ENCODE peak calls at places on chromosomes 7 and 10, in five cellular contexts. T, G, S, Y and C are unnamed samples.

GRCh38 chr10:129978980-129979379 is 14.9 kb upstream of the EBF3 start:
- DNase-seq in Y (no peak), T (no peak), G (no peak), S (no peak), C (no peak)

GRCh38 chr10:47344996-47345870 is 2.9 kb upstream of the RBP3 start:
- DNase-seq in S (no peak), Y (no peak), T (no peak), G (no peak), C (no peak)

GRCh38 chr10:58829839-58830238 is 317.2 kb downstream of the BICC1 start:
- DNase-seq in S (no peak), T (no peak), Y (no peak), G (no peak), C (no peak)

GRCh38 chr10:126147866-126148578 is 240.3 kb downstream of the ADAM12 start:
- DNase-seq in G (no peak), S (no peak), Y (no peak), T (no peak), C (no peak)

GRCh38 chr10:24618401-24618800 is 105.3 kb downstream of the ARHGAP21 start:
- DNase-seq in Y (no peak), G (no peak), T (no peak), S (peak; percentile 13), C (no peak)

GRCh38 chr7:136074840-136075239 is 97.7 kb upstream of the MTPN start:
- DNase-seq in S (no peak), Y (no peak), T (no peak), G (no peak), C (no peak)

GRCh38 chr7:133670250-133670649 is 417.4 kb downstream of the EXOC4 start:
- DNase-seq in T (no peak), G (no peak), Y (no peak), S (no peak), C (no peak)

GRCh38 chr10:129411146-129411705 is 55.8 kb upstream of the MGMT start:
- DNase-seq in T (no peak), Y (no peak), G (no peak), S (no peak), C (no peak)

GRCh38 chr10:3082290-3082689 is 14.9 kb downstream of the PFKP start:
- DNase-seq in G (no peak), Y (no peak), T (no peak), S (no peak), C (no peak)

GRCh38 chr10:61404771-61405170 is 48.4 kb downstream of the TMEM26 start:
- DNase-seq in G (no peak), T (no peak), S (no peak), Y (no peak), C (no peak)

GRCh38 chr7:140197218-140197890 is 20.6 kb upstream of the KDM7A start:
- DNase-seq in Y (no peak), G (no peak), T (no peak), S (no peak), C (no peak)

GRCh38 chr7:156127166-156128134 is 315.2 kb upstream of the SHH start:
- DNase-seq in G (peak; percentile 48), T (no peak), Y (no peak), S (no peak), C (no peak)

GRCh38 chr10:126736737-126737136 is 66.2 kb upstream of the C10orf90 start:
- DNase-seq in T (no peak), S (peak; percentile 11), Y (no peak), G (no peak), C (no peak)

GRCh38 chr10:121927361-121927840 is 430 bp downstream of the ATE1 start:
- DNase-seq in T (peak; percentile 60), Y (peak; percentile 7), G (peak; percentile 78), S (peak; percentile 73), C (peak; percentile 47)

GRCh38 chr7:148121426-148121825 is 469.1 kb upstream of the C7orf33 start:
- DNase-seq in G (no peak), S (no peak), T (no peak), Y (no peak), C (no peak)

GRCh38 chr7:17030559-17030958 is 148.8 kb upstream of the AGR3 start:
- DNase-seq in G (no peak), S (no peak), Y (no peak), T (no peak), C (no peak)

GRCh38 chr10:8577681-8578080 is 523.2 kb downstream of the GATA3 start:
- DNase-seq in G (no peak), S (no peak), Y (no peak), T (no peak), C (no peak)

GRCh38 chr10:35428521-35428920 is 92.2 kb downstream of the CCNY start:
- DNase-seq in G (no peak), S (no peak), Y (no peak), T (no peak), C (no peak)

GRCh38 chr7:22895491-22895890 is 72.8 kb upstream of the TOMM7 start:
- DNase-seq in S (no peak), T (no peak), G (no peak), Y (no peak), C (no peak)

GRCh38 chr7:142300689-142301088 is 42.8 kb upstream of the PRSS58 start:
- DNase-seq in T (no peak), Y (peak; percentile 22), S (no peak), G (no peak), C (no peak)

GRCh38 chr7:91164948-91165845 is 99.0 kb upstream of the FZD1 start:
- DNase-seq in G (no peak), S (no peak), T (no peak), Y (no peak), C (no peak)

GRCh38 chr10:51204691-51205090 is 130.4 kb downstream of the PRKG1 start:
- DNase-seq in Y (no peak), S (no peak), G (no peak), T (no peak), C (no peak)

GRCh38 chr10:80497187-80498038 is 40.3 kb upstream of the SH2D4B start:
- DNase-seq in S (no peak), Y (no peak), T (no peak), G (peak; percentile 41), C (peak; percentile 69)

GRCh38 chr10:60114765-60115586 is 208.6 kb upstream of the CCDC6 start:
- DNase-seq in T (peak; percentile 16), G (no peak), S (peak; percentile 64), Y (no peak), C (no peak)

GRCh38 chr7:105652359-105652993 is 71.2 kb upstream of the EFCAB10 start:
- DNase-seq in S (peak; percentile 89), Y (peak; percentile 32), T (peak; percentile 83), G (peak; percentile 77), C (peak; percentile 86)

GRCh38 chr10:20871970-20872369 is 25.1 kb downstream of the NEBL start:
- DNase-seq in S (no peak), Y (no peak), T (no peak), G (no peak), C (no peak)

GRCh38 chr7:138590154-138590553 is 111.0 kb downstream of the SVOPL start:
- DNase-seq in Y (no peak), G (no peak), T (no peak), S (no peak), C (no peak)

GRCh38 chr7:138204285-138204988 is 128.2 kb downstream of the AKR1D1 start:
- DNase-seq in T (no peak), S (no peak), Y (no peak), G (no peak), C (no peak)

GRCh38 chr7:110186334-110186733 is 904.6 kb upstream of the LRRN3 start:
- DNase-seq in T (no peak), G (no peak), S (peak; percentile 32), Y (no peak), C (no peak)

GRCh38 chr10:132036887-132037675 is 28.7 kb upstream of the JAKMIP3 start:
- DNase-seq in G (no peak), S (no peak), T (no peak), Y (no peak), C (no peak)

GRCh38 chr10:114408968-114409444 is 4.7 kb upstream of the AFAP1L2 start:
- DNase-seq in G (no peak), T (no peak), S (no peak), Y (no peak), C (no peak)

GRCh38 chr7:114086906-114087651 is 168.3 kb upstream of the PPP1R3A start:
- DNase-seq in S (peak; percentile 39), G (no peak), Y (no peak), T (peak; percentile 65), C (peak; percentile 27)

GRCh38 chr10:43892062-43892765 is 243.5 kb upstream of the ZNF32 start:
- DNase-seq in G (no peak), S (no peak), T (no peak), Y (no peak), C (no peak)

GRCh38 chr7:116200963-116201362 is 9.4 kb upstream of the TES start:
- DNase-seq in G (no peak), S (no peak), T (no peak), Y (no peak), C (no peak)

GRCh38 chr10:122034149-122034756 is 45.3 kb downstream of the TACC2 start:
- DNase-seq in G (no peak), Y (no peak), S (peak; percentile 53), T (no peak), C (no peak)

GRCh38 chr10:101238732-101239105 is 9.5 kb upstream of the LBX1 start:
- DNase-seq in Y (no peak), T (no peak), G (no peak), S (no peak), C (no peak)

GRCh38 chr10:23368816-23369640 is 24.4 kb upstream of the C10orf67 start:
- DNase-seq in S (no peak), T (no peak), Y (no peak), G (no peak), C (no peak)

GRCh38 chr10:30865141-30865926 is 166.3 kb downstream of the ZNF438 start:
- DNase-seq in S (no peak), T (no peak), G (no peak), Y (no peak), C (no peak)

GRCh38 chr7:26198133-26198780 is 2.3 kb downstream of the HNRNPA2B1 start:
- DNase-seq in Y (no peak), S (peak; percentile 47), T (no peak), G (no peak), C (no peak)
- H3K27ac ChIP-seq in Y (peak overlapping the region; percentile 93), S (peak overlapping the region; percentile 99), T (no peak overlapping the region), G (peak overlapping the region; percentile 100), C (peak overlapping the region; percentile 100)

GRCh38 chr7:36667007-36667406 is 57.3 kb downstream of the AOAH start:
- DNase-seq in Y (no peak), T (no peak), S (no peak), G (no peak), C (no peak)
- H3K27ac ChIP-seq in Y (no peak overlapping the region), T (no peak overlapping the region), S (no peak overlapping the region), G (no peak overlapping the region), C (no peak overlapping the region)

GRCh38 chr7:80127412-80128150 is 7.0 kb upstream of the GNAI1 start:
- DNase-seq in T (no peak), Y (no peak), G (no peak), S (peak; percentile 35), C (no peak)
- H3K27ac ChIP-seq in T (no peak overlapping the region), Y (no peak overlapping the region), G (no peak overlapping the region), S (no peak overlapping the region), C (no peak overlapping the region)

GRCh38 chr10:5479481-5480161 is 19.7 kb downstream of the CALML5 start:
- DNase-seq in G (no peak), S (no peak), T (no peak), Y (no peak), C (no peak)
- H3K27ac ChIP-seq in G (no peak overlapping the region), S (peak overlapping the region; percentile 42), T (no peak overlapping the region), Y (peak overlapping the region; percentile 91), C (no peak overlapping the region)